ENCODE peak calls at places on chromosome 14, in seven cellular contexts. One of them, this sample, is unnamed.
A peak's percentile ranks its signal among the peaks of the same experiment; 100 is the strongest.

GRCh38 chr14:37870170-37870569 is 274.7 kb downstream of the TTC6 start:
- DNase-seq in CD8-positive, alpha-beta memory T cell: no peak
- DNase-seq in WERI-Rb-1: no peak
- DNase-seq in cardiac fibroblast: no peak
- DNase-seq in astrocyte: no peak
- DNase-seq in GM23338: no peak
- DNase-seq in CD8-positive, alpha-beta T cell: no peak
- DNase-seq in this sample: no peak

GRCh38 chr14:34616360-34616759 is 13.6 kb downstream of the SNX6 start:
- DNase-seq in CD8-positive, alpha-beta T cell: no peak
- DNase-seq in WERI-Rb-1: no peak
- DNase-seq in astrocyte: no peak
- DNase-seq in GM23338: no peak
- DNase-seq in CD8-positive, alpha-beta memory T cell: no peak
- DNase-seq in cardiac fibroblast: no peak
- DNase-seq in this sample: no peak

GRCh38 chr14:69289811-69290520 is 30.0 kb downstream of the GALNT16 start:
- DNase-seq in WERI-Rb-1: no peak
- DNase-seq in CD8-positive, alpha-beta memory T cell: no peak
- DNase-seq in cardiac fibroblast: no peak
- DNase-seq in GM23338: no peak
- DNase-seq in CD8-positive, alpha-beta T cell: no peak
- DNase-seq in astrocyte: no peak
- DNase-seq in this sample: no peak

GRCh38 chr14:70080081-70080480 is 108.7 kb downstream of the SLC8A3 start:
- DNase-seq in cardiac fibroblast: no peak
- DNase-seq in CD8-positive, alpha-beta memory T cell: no peak
- DNase-seq in WERI-Rb-1: no peak
- DNase-seq in GM23338: no peak
- DNase-seq in astrocyte: no peak
- DNase-seq in CD8-positive, alpha-beta T cell: no peak
- DNase-seq in this sample: no peak

GRCh38 chr14:99274346-99275221 is 2.6 kb upstream of the BCL11B start:
- DNase-seq in GM23338: peak; percentile 96
- DNase-seq in astrocyte: peak; percentile 75
- DNase-seq in CD8-positive, alpha-beta memory T cell: peak; percentile 50
- DNase-seq in cardiac fibroblast: peak; percentile 43
- DNase-seq in WERI-Rb-1: peak; percentile 95
- DNase-seq in CD8-positive, alpha-beta T cell: no peak
- DNase-seq in this sample: peak; percentile 97

GRCh38 chr14:55381561-55381960 is 30.1 kb downstream of the ATG14 start:
- DNase-seq in GM23338: no peak
- DNase-seq in cardiac fibroblast: no peak
- DNase-seq in CD8-positive, alpha-beta memory T cell: no peak
- DNase-seq in WERI-Rb-1: no peak
- DNase-seq in CD8-positive, alpha-beta T cell: no peak
- DNase-seq in astrocyte: no peak
- DNase-seq in this sample: no peak

GRCh38 chr14:68203871-68204270 is 384.3 kb downstream of the RAD51B start:
- DNase-seq in WERI-Rb-1: no peak
- DNase-seq in cardiac fibroblast: no peak
- DNase-seq in CD8-positive, alpha-beta memory T cell: no peak
- DNase-seq in GM23338: no peak
- DNase-seq in CD8-positive, alpha-beta T cell: no peak
- DNase-seq in astrocyte: peak; percentile 53
- DNase-seq in this sample: no peak

GRCh38 chr14:91303091-91303923 is 58.8 kb upstream of the GPR68 start:
- DNase-seq in CD8-positive, alpha-beta T cell: no peak
- DNase-seq in CD8-positive, alpha-beta memory T cell: no peak
- DNase-seq in astrocyte: no peak
- DNase-seq in cardiac fibroblast: peak; percentile 9
- DNase-seq in WERI-Rb-1: peak; percentile 95
- DNase-seq in GM23338: peak; percentile 98
- DNase-seq in this sample: peak; percentile 97

GRCh38 chr14:31243860-31244259 is 36.3 kb upstream of the HECTD1 start:
- DNase-seq in CD8-positive, alpha-beta T cell: no peak
- DNase-seq in GM23338: peak; percentile 27
- DNase-seq in astrocyte: no peak
- DNase-seq in cardiac fibroblast: no peak
- DNase-seq in CD8-positive, alpha-beta memory T cell: no peak
- DNase-seq in WERI-Rb-1: no peak
- DNase-seq in this sample: no peak

GRCh38 chr14:20684662-20685456 is 499 bp downstream of the RNASE4 start:
- DNase-seq in CD8-positive, alpha-beta memory T cell: no peak
- DNase-seq in astrocyte: peak; percentile 63
- DNase-seq in WERI-Rb-1: no peak
- DNase-seq in GM23338: peak; percentile 66
- DNase-seq in cardiac fibroblast: peak; percentile 64
- DNase-seq in CD8-positive, alpha-beta T cell: no peak
- DNase-seq in this sample: peak; percentile 29

GRCh38 chr14:88166616-88167015 is 156.5 kb downstream of the KCNK10 start:
- DNase-seq in cardiac fibroblast: peak; percentile 38
- DNase-seq in CD8-positive, alpha-beta T cell: no peak
- DNase-seq in WERI-Rb-1: no peak
- DNase-seq in astrocyte: peak; percentile 61
- DNase-seq in GM23338: no peak
- DNase-seq in CD8-positive, alpha-beta memory T cell: no peak
- DNase-seq in this sample: no peak

GRCh38 chr14:98240396-98240795 is 1031.6 kb downstream of the BCL11B start:
- DNase-seq in CD8-positive, alpha-beta T cell: no peak
- DNase-seq in CD8-positive, alpha-beta memory T cell: no peak
- DNase-seq in WERI-Rb-1: no peak
- DNase-seq in cardiac fibroblast: no peak
- DNase-seq in GM23338: no peak
- DNase-seq in astrocyte: no peak
- DNase-seq in this sample: no peak

GRCh38 chr14:32938719-32939253 is at the start of gene NPAS3:
- DNase-seq in CD8-positive, alpha-beta T cell: no peak
- DNase-seq in cardiac fibroblast: no peak
- DNase-seq in astrocyte: no peak
- DNase-seq in CD8-positive, alpha-beta memory T cell: no peak
- DNase-seq in GM23338: peak; percentile 30
- DNase-seq in WERI-Rb-1: no peak
- DNase-seq in this sample: peak; percentile 73
- H3K4me3 ChIP-seq in CD8-positive, alpha-beta T cell: no peak within 1 kb of the TSS
- H3K4me3 ChIP-seq in cardiac fibroblast: peak within 1 kb of the TSS; percentile 56
- H3K4me3 ChIP-seq in astrocyte: peak within 1 kb of the TSS; percentile 67
- H3K4me3 ChIP-seq in CD8-positive, alpha-beta memory T cell: no peak within 1 kb of the TSS
- H3K4me3 ChIP-seq in GM23338: peak within 1 kb of the TSS; percentile 80
- H3K4me3 ChIP-seq in WERI-Rb-1: peak within 1 kb of the TSS; percentile 76
- H3K4me3 ChIP-seq in this sample: peak within 1 kb of the TSS; percentile 55

GRCh38 chr14:105469456-105470162 is 5.0 kb upstream of the CRIP2 start:
- DNase-seq in CD8-positive, alpha-beta T cell: no peak
- DNase-seq in GM23338: no peak
- DNase-seq in CD8-positive, alpha-beta memory T cell: no peak
- DNase-seq in cardiac fibroblast: no peak
- DNase-seq in astrocyte: no peak
- DNase-seq in WERI-Rb-1: no peak
- DNase-seq in this sample: no peak

GRCh38 chr14:105470812-105471771 is 3.5 kb upstream of the CRIP2 start:
- DNase-seq in CD8-positive, alpha-beta T cell: no peak
- DNase-seq in CD8-positive, alpha-beta memory T cell: no peak
- DNase-seq in astrocyte: no peak
- DNase-seq in GM23338: peak; percentile 72
- DNase-seq in cardiac fibroblast: no peak
- DNase-seq in WERI-Rb-1: no peak
- DNase-seq in this sample: peak; percentile 73

GRCh38 chr14:105468621-105469241 is 5.9 kb upstream of the CRIP2 start:
- DNase-seq in CD8-positive, alpha-beta T cell: no peak
- DNase-seq in GM23338: no peak
- DNase-seq in cardiac fibroblast: no peak
- DNase-seq in astrocyte: no peak
- DNase-seq in CD8-positive, alpha-beta memory T cell: no peak
- DNase-seq in WERI-Rb-1: no peak
- DNase-seq in this sample: no peak

GRCh38 chr14:105471823-105472495 is 2.7 kb upstream of the CRIP2 start:
- DNase-seq in cardiac fibroblast: no peak
- DNase-seq in CD8-positive, alpha-beta memory T cell: no peak
- DNase-seq in astrocyte: no peak
- DNase-seq in WERI-Rb-1: no peak
- DNase-seq in CD8-positive, alpha-beta T cell: no peak
- DNase-seq in GM23338: no peak
- DNase-seq in this sample: no peak

GRCh38 chr14:105470163-105470811 is 4.3 kb upstream of the CRIP2 start:
- DNase-seq in GM23338: peak; percentile 60
- DNase-seq in cardiac fibroblast: no peak
- DNase-seq in CD8-positive, alpha-beta T cell: no peak
- DNase-seq in astrocyte: no peak
- DNase-seq in WERI-Rb-1: no peak
- DNase-seq in CD8-positive, alpha-beta memory T cell: no peak
- DNase-seq in this sample: no peak
- H3K4me3 ChIP-seq in GM23338: no peak overlapping the region
- H3K4me3 ChIP-seq in cardiac fibroblast: no peak overlapping the region
- H3K4me3 ChIP-seq in CD8-positive, alpha-beta T cell: no peak overlapping the region
- H3K4me3 ChIP-seq in astrocyte: no peak overlapping the region
- H3K4me3 ChIP-seq in WERI-Rb-1: no peak overlapping the region
- H3K4me3 ChIP-seq in CD8-positive, alpha-beta memory T cell: no peak overlapping the region
- H3K4me3 ChIP-seq in this sample: no peak overlapping the region

GRCh38 chr14:100567877-100568163 is 19.4 kb downstream of the BEGAIN start:
- DNase-seq in WERI-Rb-1: no peak
- DNase-seq in GM23338: no peak
- DNase-seq in CD8-positive, alpha-beta T cell: no peak
- DNase-seq in astrocyte: no peak
- DNase-seq in CD8-positive, alpha-beta memory T cell: no peak
- DNase-seq in cardiac fibroblast: no peak
- DNase-seq in this sample: peak; percentile 24

GRCh38 chr14:100567009-100567876 is 20.0 kb downstream of the BEGAIN start:
- DNase-seq in CD8-positive, alpha-beta T cell: no peak
- DNase-seq in CD8-positive, alpha-beta memory T cell: no peak
- DNase-seq in GM23338: peak; percentile 65
- DNase-seq in astrocyte: no peak
- DNase-seq in cardiac fibroblast: no peak
- DNase-seq in WERI-Rb-1: no peak
- DNase-seq in this sample: peak; percentile 59

GRCh38 chr14:100569734-100570251 is 17.4 kb downstream of the BEGAIN start:
- DNase-seq in cardiac fibroblast: no peak
- DNase-seq in astrocyte: no peak
- DNase-seq in CD8-positive, alpha-beta memory T cell: no peak
- DNase-seq in CD8-positive, alpha-beta T cell: no peak
- DNase-seq in GM23338: no peak
- DNase-seq in WERI-Rb-1: no peak
- DNase-seq in this sample: peak; percentile 39

GRCh38 chr14:100568998-100569733 is 18.1 kb downstream of the BEGAIN start:
- DNase-seq in astrocyte: no peak
- DNase-seq in cardiac fibroblast: no peak
- DNase-seq in WERI-Rb-1: no peak
- DNase-seq in CD8-positive, alpha-beta memory T cell: no peak
- DNase-seq in GM23338: no peak
- DNase-seq in CD8-positive, alpha-beta T cell: no peak
- DNase-seq in this sample: no peak

DNA sequence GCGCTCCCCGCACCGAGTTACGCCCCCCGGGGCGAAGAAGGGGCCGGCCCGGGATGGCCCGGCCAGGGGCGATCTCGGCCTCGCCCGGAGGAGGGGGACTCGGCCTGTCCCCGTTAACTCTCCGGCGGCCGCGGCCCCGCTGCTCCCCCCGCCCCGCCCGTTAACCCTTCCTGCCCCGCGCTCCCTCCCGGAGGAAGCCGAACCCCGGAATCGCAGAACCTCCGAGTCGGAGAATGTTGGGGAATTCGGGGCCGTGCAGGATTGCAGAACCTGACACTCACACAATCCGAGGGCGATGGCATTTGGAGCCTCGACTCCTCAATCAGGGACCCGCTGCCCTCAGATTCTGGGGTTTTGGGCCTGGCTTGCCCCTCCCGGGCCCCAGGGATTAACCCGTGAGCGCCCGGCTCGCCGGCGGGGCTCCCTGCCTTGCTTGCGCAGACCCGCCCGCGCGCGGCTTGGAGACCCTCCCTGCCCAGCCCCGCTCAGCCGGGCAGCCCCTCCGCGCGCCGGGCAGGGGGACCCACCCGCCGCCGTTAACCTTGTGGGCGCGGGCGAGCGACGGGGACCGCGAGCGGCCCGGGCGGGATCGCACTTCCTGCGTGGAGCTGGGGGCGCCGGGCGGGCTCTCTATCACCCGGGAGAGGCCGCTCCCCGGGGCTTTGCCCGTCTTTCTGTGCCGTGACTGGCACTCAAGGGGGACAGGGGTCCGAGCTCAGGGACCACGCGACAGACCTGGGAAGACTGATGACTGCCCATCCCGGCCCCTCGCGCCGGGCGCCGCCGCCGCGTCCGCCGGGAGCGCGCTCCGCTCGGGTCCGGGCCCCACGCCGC is 18.8 kb downstream of the BEGAIN start:
- DNase-seq in WERI-Rb-1: no peak
- DNase-seq in CD8-positive, alpha-beta T cell: no peak
- DNase-seq in cardiac fibroblast: no peak
- DNase-seq in CD8-positive, alpha-beta memory T cell: no peak
- DNase-seq in GM23338: peak; percentile 65
- DNase-seq in astrocyte: no peak
- DNase-seq in this sample: peak; percentile 71
- H3K4me3 ChIP-seq in WERI-Rb-1: peak overlapping the region; percentile 40
- H3K4me3 ChIP-seq in CD8-positive, alpha-beta T cell: peak overlapping the region; percentile 37
- H3K4me3 ChIP-seq in cardiac fibroblast: peak overlapping the region; percentile 35
- H3K4me3 ChIP-seq in CD8-positive, alpha-beta memory T cell: no peak overlapping the region
- H3K4me3 ChIP-seq in GM23338: peak overlapping the region; percentile 73
- H3K4me3 ChIP-seq in astrocyte: peak overlapping the region; percentile 49
- H3K4me3 ChIP-seq in this sample: peak overlapping the region; percentile 67

GRCh38 chr14:35858521-35859209 is 32.5 kb downstream of the BRMS1L start:
- DNase-seq in WERI-Rb-1: no peak
- DNase-seq in cardiac fibroblast: peak; percentile 68
- DNase-seq in GM23338: no peak
- DNase-seq in astrocyte: peak; percentile 49
- DNase-seq in CD8-positive, alpha-beta T cell: no peak
- DNase-seq in CD8-positive, alpha-beta memory T cell: no peak
- DNase-seq in this sample: no peak

GRCh38 chr14:35854696-35855270 is 28.6 kb downstream of the BRMS1L start:
- DNase-seq in WERI-Rb-1: no peak
- DNase-seq in cardiac fibroblast: no peak
- DNase-seq in CD8-positive, alpha-beta memory T cell: no peak
- DNase-seq in GM23338: no peak
- DNase-seq in CD8-positive, alpha-beta T cell: no peak
- DNase-seq in astrocyte: no peak
- DNase-seq in this sample: no peak

GRCh38 chr14:35853225-35853624 is 27.1 kb downstream of the BRMS1L start:
- DNase-seq in astrocyte: no peak
- DNase-seq in cardiac fibroblast: no peak
- DNase-seq in CD8-positive, alpha-beta memory T cell: no peak
- DNase-seq in CD8-positive, alpha-beta T cell: no peak
- DNase-seq in GM23338: no peak
- DNase-seq in WERI-Rb-1: no peak
- DNase-seq in this sample: no peak

GRCh38 chr14:35851823-35852222 is 25.7 kb downstream of the BRMS1L start:
- DNase-seq in GM23338: no peak
- DNase-seq in astrocyte: no peak
- DNase-seq in cardiac fibroblast: no peak
- DNase-seq in CD8-positive, alpha-beta memory T cell: no peak
- DNase-seq in CD8-positive, alpha-beta T cell: no peak
- DNase-seq in WERI-Rb-1: no peak
- DNase-seq in this sample: no peak

DNA sequence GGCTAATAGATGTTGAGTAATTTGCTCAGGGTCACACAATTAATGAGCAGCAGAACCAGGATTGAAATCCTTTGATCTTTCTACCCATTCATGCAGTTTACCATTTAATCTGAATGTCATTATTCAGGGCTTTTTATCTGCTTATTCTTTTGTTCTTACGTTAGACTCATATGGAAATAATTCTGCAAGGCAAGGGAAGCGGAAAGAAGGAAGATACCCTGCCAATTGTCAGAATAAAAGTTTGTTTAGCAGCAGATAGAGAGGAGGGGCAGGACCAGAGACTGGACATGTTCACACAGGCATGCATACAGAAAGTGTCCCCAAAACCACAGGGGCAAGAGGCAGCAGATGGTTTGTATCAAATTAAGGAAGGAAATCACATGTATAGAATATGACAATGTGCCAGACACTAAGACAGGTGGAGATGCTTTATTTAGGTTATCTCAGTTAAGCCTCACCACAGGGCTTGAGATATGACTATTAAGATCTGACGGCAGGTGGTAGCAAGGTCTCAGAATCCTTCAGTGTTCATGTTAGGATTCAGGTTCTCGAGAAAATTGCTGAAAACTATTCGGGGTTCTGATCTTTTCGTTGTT is 29.8 kb downstream of the BRMS1L start:
- DNase-seq in astrocyte: peak; percentile 47
- DNase-seq in GM23338: no peak
- DNase-seq in CD8-positive, alpha-beta memory T cell: no peak
- DNase-seq in WERI-Rb-1: no peak
- DNase-seq in CD8-positive, alpha-beta T cell: no peak
- DNase-seq in cardiac fibroblast: no peak
- DNase-seq in this sample: no peak
- H3K4me3 ChIP-seq in astrocyte: no peak overlapping the region
- H3K4me3 ChIP-seq in GM23338: no peak overlapping the region
- H3K4me3 ChIP-seq in CD8-positive, alpha-beta memory T cell: no peak overlapping the region
- H3K4me3 ChIP-seq in WERI-Rb-1: no peak overlapping the region
- H3K4me3 ChIP-seq in CD8-positive, alpha-beta T cell: no peak overlapping the region
- H3K4me3 ChIP-seq in cardiac fibroblast: no peak overlapping the region
- H3K4me3 ChIP-seq in this sample: no peak overlapping the region

This sample was measured in neural progenitor cell.